ENCODE peak calls at places on chromosomes 5 and 9, in five cellular contexts. Q is hepatocyte, K is Peyer's patch, T is fibroblast of lung, L is IMR-90. B is an unnamed sample. For H3K27me3, the result is how much of the 10 kb centered on the place peaks cover.

GRCh38 chr5:61416410-61416809 is 84.4 kb downstream of the ZSWIM6 start:
- DNase-seq in Q (no peak), K (no peak), T (no peak), L (no peak), B (no peak)

GRCh38 chr5:56815657-56816545 is 552 bp downstream of the MAP3K1 start:
- DNase-seq in Q (peak), K (peak), T (peak), L (peak), B (no peak)

GRCh38 chr9:112535364-112535763 is 48.7 kb downstream of the KIAA1958 start:
- DNase-seq in Q (no peak), K (no peak), T (peak), L (peak), B (peak)

GRCh38 chr5:89282832-89283510 is 400.0 kb upstream of the MEF2C start:
- DNase-seq in Q (peak), K (no peak), T (peak), L (peak), B (peak)

GRCh38 chr5:1511651-1512540 is 11.9 kb downstream of the LPCAT1 start:
- DNase-seq in Q (no peak), K (peak), T (peak), L (peak), B (no peak)

GRCh38 chr9:33130961-33131360 is 36.2 kb downstream of the B4GALT1 start:
- DNase-seq in Q (no peak), K (no peak), T (no peak), L (no peak), B (no peak)

GRCh38 chr9:95224371-95225015 is 93.0 kb downstream of the FANCC start:
- DNase-seq in Q (no peak), K (no peak), T (peak), L (peak), B (no peak)

GRCh38 chr9:16100596-16101091 is 547.8 kb downstream of the CCDC171 start:
- DNase-seq in Q (peak), K (no peak), T (peak), L (peak), B (peak)

GRCh38 chr5:178770621-178771020 is 40.2 kb upstream of the ZNF354A start:
- DNase-seq in Q (no peak), K (no peak), T (no peak), L (no peak), B (no peak)

GRCh38 chr9:120714088-120714845 is at the start of gene MEGF9:
- DNase-seq in Q (peak), K (peak), T (peak), L (peak), B (peak)

GRCh38 chr5:90356612-90357011 is 52.9 kb downstream of the CETN3 start:
- DNase-seq in Q (no peak), K (no peak), T (peak), L (no peak), B (peak)

GRCh38 chr5:150498501-150498900 is 9.4 kb upstream of the NDST1 start:
- DNase-seq in Q (no peak), K (no peak), T (no peak), L (no peak), B (no peak)

GRCh38 chr5:80439213-80439612 is 31.3 kb downstream of the ZFYVE16 start:
- DNase-seq in Q (no peak), K (no peak), T (no peak), L (no peak), B (no peak)

GRCh38 chr5:173547579-173547978 is 68.9 kb downstream of the BOD1 start:
- DNase-seq in Q (no peak), K (no peak), T (peak), L (peak), B (peak)

GRCh38 chr9:111944467-111944866 is 47.9 kb downstream of the UGCG start:
- DNase-seq in Q (no peak), K (no peak), T (peak), L (peak), B (peak)

GRCh38 chr5:117131048-117131679 is 556.5 kb upstream of the SEMA6A start:
- DNase-seq in Q (no peak), K (no peak), T (no peak), L (no peak), B (no peak)

GRCh38 chr5:145568581-145568980 is 266.6 kb downstream of the PRELID2 start:
- DNase-seq in Q (no peak), K (no peak), T (peak), L (peak), B (no peak)

GRCh38 chr9:72041775-72042194 is 18.6 kb downstream of the C9orf57 start:
- DNase-seq in Q (peak), K (no peak), T (peak), L (peak), B (no peak)

DNA sequence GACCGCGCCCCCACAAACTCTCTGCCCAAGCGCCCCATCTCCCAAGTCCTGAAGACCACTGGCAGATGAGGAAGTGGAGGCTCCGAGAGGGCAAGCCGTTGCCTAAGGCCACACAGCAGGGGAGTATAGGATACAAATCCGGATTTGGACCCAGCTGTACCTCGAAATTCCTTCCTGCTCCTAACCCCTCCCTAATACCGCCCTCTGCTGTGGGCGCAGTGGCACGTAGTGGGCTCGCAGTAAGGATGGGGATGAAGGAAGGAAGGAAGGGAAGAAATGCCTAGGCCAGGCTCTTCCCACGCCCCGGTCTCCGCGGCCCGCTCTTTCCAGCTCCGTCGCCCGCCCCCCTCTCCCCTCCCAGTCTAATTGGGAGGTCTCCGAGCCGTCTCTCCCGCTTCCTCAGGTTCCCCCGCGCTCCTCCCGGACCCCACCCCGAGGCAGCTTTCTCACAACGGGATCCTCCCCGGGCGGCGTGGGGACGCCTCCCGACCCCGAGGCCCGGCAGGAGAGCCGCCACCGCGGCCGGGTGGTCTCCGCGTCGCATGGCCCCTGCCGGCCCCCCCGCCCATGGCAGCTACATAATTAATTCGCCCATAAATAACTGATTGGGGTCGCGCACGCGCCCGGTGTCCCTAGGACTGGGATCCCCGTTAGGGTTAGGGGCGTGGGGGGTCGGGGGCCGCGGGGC is 138.9 kb downstream of the C9orf50 start:
- DNase-seq in Q (peak), K (no peak), T (no peak), L (no peak), B (no peak)
- TF ChIP-seq CTCF in Q (peak), K (no peak), T (peak), L (peak), B (peak)

DNA sequence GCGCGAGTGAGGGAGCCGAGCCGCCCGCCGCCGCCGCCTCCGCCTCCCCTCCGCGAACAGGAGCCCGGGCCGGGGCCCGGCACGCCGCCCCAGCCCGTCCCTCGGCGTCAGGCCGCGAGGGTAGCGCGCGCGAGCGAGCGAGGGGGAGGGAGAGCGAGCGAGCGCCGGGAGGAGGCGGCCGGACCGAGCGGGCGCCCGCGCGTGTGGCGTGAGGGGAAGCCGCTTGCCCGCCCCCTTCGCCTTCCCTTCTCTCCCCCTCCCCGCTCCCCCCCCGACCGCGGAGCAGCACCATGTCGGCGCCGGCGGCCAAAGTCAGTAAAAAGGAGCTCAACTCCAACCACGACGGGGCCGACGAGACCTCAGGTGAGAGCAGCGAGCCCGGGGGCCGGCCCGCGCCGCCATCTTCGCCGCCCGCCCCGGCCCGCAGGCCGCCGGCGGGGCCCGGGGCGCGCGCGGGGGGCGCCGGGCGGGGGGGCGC is 310 bp downstream of the SET start:
- DNase-seq in Q (no peak), K (no peak), T (peak), L (no peak), B (peak)
- H3K27me3 ChIP-seq in Q (under half), K (under half), T (under half), L (under half), B (under half)

GRCh38 chr5:149406203-149406978 is 27.3 kb upstream of the IL17B start:
- DNase-seq in Q (no peak), K (no peak), T (peak), L (peak), B (peak)

GRCh38 chr5:149409268-149409948 is 30.3 kb upstream of the IL17B start:
- DNase-seq in Q (no peak), K (no peak), T (no peak), L (no peak), B (no peak)

GRCh38 chr5:149408252-149409099 is 29.4 kb upstream of the IL17B start:
- DNase-seq in Q (no peak), K (no peak), T (no peak), L (no peak), B (no peak)

GRCh38 chr5:149406979-149407306 is 27.9 kb upstream of the IL17B start:
- DNase-seq in Q (no peak), K (no peak), T (no peak), L (no peak), B (no peak)

GRCh38 chr5:149407331-149408251 is 28.5 kb upstream of the IL17B start:
- DNase-seq in Q (peak), K (no peak), T (no peak), L (no peak), B (no peak)
- H3K4me3 ChIP-seq in Q (no peak), K (peak), T (peak), L (peak), B (peak)

DNA sequence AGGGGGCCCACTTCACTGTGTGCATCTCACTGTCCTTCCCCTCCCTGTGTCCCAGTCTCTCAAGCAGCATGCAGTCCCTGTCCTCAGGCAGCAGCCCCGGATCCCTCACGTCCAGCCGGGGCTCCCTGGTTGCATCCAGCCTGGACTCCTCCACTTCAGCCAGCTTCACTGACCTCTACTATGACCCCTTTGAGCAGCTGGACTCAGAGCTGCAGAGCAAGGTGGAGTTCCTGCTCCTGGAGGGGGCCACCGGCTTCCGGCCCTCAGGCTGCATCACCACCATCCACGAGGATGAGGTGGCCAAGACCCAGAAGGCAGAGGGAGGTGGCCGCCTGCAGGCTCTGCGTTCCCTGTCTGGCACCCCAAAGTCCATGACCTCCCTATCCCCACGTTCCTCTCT is 62.8 kb upstream of the RARS1 start:
- DNase-seq in Q (no peak), K (no peak), T (no peak), L (no peak), B (no peak)
- TF ChIP-seq CTCF in Q (no peak), K (no peak), T (no peak), L (no peak), B (no peak)

DNA sequence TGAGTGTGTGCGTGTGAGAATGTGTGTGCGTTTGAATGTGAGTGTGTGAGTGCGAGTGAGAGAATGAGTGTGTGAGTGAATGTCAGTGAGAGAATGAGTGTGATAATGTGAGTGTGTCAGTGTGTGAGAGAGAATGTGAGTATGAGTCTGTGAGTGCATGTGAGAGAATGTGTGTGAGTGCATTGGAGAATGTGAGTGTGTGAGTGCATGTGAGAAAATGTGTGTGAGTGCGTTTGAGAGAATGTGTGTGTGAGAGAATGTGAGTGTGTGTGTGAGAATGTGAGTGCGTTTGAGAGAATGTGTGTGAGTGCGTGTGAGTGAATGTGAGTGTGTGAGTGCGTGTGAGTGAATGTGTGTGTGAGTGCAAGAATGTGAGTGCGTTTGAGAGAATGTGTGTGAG is 39.0 kb upstream of the LHX2 start:
- DNase-seq in Q (no peak), K (no peak), T (no peak), L (no peak), B (no peak)
- H3K27me3 ChIP-seq in Q (under half), K (under half), T (under half), L (under half), B (under half)